ENCODE peak calls at places on chromosomes 13 and 19, in seven cellular contexts. M is IMR-90, L is H9, R is neuronal stem cell, C is mesendoderm, U is H1, E is mesenchymal stem cell. K is an unnamed sample.

GRCh38 chr19:15107056-15108010 is at the start of gene SYDE1:
- DNase-seq in M (peak), R (peak), L (peak), U (peak), C (peak), E (peak), K (peak)

GRCh38 chr13:24615911-24616472 is 64.2 kb upstream of the ATP12A start:
- DNase-seq in E (no peak), M (no peak), U (no peak), R (no peak), C (no peak), L (no peak), K (no peak)

GRCh38 chr13:38308736-38309135 is 40.9 kb upstream of the UFM1 start:
- DNase-seq in U (no peak), M (peak), R (no peak), C (no peak), L (no peak), E (peak), K (peak)

GRCh38 chr13:79724348-79725103 is 243.6 kb downstream of the NDFIP2 start:
- DNase-seq in C (no peak), U (no peak), L (no peak), E (no peak), R (no peak), M (no peak), K (no peak)

GRCh38 chr13:35164324-35164932 is 222.4 kb downstream of the NBEA start:
- DNase-seq in U (no peak), R (peak), E (peak), L (no peak), M (peak), C (peak), K (peak)

GRCh38 chr19:21947775-21948174 is 63.0 kb downstream of the ZNF208 start:
- DNase-seq in C (peak), U (peak), M (no peak), E (no peak), R (peak), L (no peak), K (no peak)

GRCh38 chr13:97574926-97575325 is 141.0 kb downstream of the RAP2A start:
- DNase-seq in U (peak), M (peak), R (no peak), L (peak), C (peak), E (peak), K (peak)

GRCh38 chr13:95296326-95296939 is 4.8 kb downstream of the ABCC4 start:
- DNase-seq in L (peak), E (no peak), U (peak), C (peak), R (no peak), M (no peak), K (peak)

GRCh38 chr19:33772858-33773180 is 23.9 kb upstream of the KCTD15 start:
- DNase-seq in R (no peak), U (no peak), E (no peak), L (no peak), M (no peak), C (no peak), K (no peak)

GRCh38 chr13:36999054-36999927 is at the start of gene ALG5:
- DNase-seq in R (peak), U (peak), E (peak), L (peak), C (peak), M (peak), K (peak)

GRCh38 chr19:1041835-1042685 is 2.2 kb downstream of the ABCA7 start:
- DNase-seq in M (no peak), U (no peak), R (no peak), C (no peak), L (peak), E (no peak), K (peak)

DNA sequence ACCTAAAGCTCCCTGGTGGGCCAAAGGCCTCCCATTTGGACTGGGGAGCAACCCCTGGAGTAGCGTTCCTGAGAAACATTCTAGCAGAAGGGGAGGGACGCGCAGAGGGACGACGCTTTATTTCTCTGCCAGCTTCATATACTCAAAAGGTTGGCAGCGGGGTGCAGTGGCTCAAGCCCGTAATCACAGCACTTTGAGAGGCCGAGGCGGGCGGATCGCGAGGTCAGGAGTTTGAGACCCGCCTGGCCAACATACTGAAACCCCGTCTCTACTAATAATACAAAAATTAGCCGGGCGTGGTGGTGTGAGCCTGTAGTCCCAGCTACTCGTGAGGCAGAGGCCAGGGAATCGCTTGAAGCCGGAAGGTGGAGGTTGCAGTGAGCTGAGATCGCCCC is 16.8 kb downstream of the RB1 start:
- DNase-seq in U (no peak), R (no peak), E (no peak), M (no peak), C (no peak), L (no peak), K (no peak)
- H3K4ac ChIP-seq in U (no peak), R (no peak), E (no peak), M (no peak), C (no peak), L (no peak), K (no peak)

GRCh38 chr19:7288131-7288530 is 6.1 kb downstream of the INSR start:
- DNase-seq in U (no peak), M (no peak), R (no peak), L (no peak), E (no peak), C (no peak), K (peak)

GRCh38 chr19:7292950-7293794 is 1.0 kb downstream of the INSR start:
- DNase-seq in L (peak), E (no peak), C (peak), R (no peak), M (no peak), U (peak), K (peak)

GRCh38 chr19:7292352-7292949 is 1.8 kb downstream of the INSR start:
- DNase-seq in M (no peak), C (no peak), U (no peak), L (peak), R (no peak), E (no peak), K (no peak)

GRCh38 chr19:7287716-7288115 is 6.5 kb downstream of the INSR start:
- DNase-seq in R (no peak), E (peak), L (no peak), U (no peak), C (no peak), M (no peak), K (peak)

DNA sequence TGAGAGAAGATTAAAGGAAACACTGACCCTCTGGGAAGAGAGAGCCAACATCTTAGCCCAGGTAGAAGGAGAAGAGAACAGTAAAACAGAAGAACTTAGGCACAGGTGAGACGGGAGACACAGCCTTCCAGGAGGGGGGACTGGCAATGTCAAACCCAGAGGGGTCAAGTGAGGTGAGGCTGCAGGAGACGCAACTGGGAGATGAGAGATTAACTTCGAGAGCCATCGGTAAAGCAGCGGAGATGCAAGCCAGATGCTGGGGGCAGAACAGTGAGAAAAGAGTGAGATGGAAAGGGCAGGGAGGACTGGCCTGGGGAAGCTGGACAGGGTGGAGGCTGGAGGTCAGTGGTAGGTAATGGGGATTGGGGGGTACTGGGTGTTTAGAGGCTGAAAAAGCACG is 5.2 kb downstream of the INSR start:
- DNase-seq in E (no peak), L (no peak), M (no peak), R (no peak), U (no peak), C (no peak), K (no peak)
- H3K4ac ChIP-seq in E (no peak), L (no peak), M (no peak), R (no peak), U (no peak), C (no peak), K (no peak)

DNA sequence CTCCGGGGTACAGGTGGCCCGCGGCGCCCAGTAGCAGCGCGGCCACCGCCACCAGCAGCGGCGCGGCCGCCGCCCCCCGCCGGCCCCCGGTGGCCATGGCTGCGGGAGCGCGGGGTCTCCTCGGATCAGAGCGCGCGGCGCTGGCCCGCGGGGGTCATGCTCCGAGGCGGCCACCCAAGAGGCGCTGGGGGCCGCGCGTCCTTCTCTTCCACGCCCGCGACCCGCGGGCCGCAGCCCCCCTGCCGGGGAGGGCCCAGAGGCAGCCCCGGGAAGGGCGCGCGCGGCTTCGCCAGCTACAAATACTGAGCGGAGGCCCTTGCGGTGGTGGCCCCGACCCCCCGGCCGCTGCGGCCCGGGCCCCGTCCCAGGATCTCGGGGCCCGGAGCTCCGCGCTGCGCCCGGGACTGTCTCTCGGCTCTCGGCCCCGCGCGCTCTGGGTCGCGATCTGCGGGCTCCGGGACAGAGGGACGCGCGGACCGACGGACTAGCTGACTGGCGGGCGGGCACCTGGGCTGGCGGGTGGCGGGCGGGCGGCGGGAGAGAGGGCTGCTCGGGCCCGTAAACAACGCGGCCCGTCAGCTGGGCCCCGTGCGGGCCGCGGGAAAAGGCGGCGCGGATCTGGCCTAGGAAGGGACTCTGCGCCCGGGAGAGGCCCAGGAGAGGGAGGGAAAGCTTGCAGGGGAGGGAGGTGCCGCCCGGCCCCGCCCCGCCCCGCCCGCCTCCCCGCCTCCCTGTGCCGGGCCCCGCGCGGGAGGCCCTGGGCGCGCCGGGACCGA is at the start of gene INSR:
- DNase-seq in U (peak), R (peak), C (peak), E (peak), M (peak), L (peak), K (peak)
- H3K4ac ChIP-seq in U (no peak), R (no peak), C (no peak), E (no peak), M (peak), L (no peak), K (peak)

GRCh38 chr19:6286676-6287075 is 6.9 kb upstream of the MLLT1 start:
- DNase-seq in E (no peak), R (no peak), U (no peak), C (no peak), M (no peak), L (no peak), K (no peak)
- H3K4ac ChIP-seq in E (no peak), R (no peak), U (no peak), C (no peak), M (no peak), L (no peak), K (no peak)

GRCh38 chr13:39324806-39325311 is 278.1 kb downstream of the LHFPL6 start:
- DNase-seq in U (no peak), R (no peak), C (no peak), L (no peak), E (no peak), M (no peak), K (no peak)

GRCh38 chr13:39322836-39323585 is 280.0 kb downstream of the LHFPL6 start:
- DNase-seq in M (no peak), E (no peak), L (no peak), C (no peak), R (no peak), U (no peak), K (no peak)

GRCh38 chr13:39327080-39327479 is 275.9 kb downstream of the LHFPL6 start:
- DNase-seq in R (peak), C (no peak), E (peak), L (no peak), M (no peak), U (no peak), K (no peak)

GRCh38 chr13:39329182-39329639 is 273.8 kb downstream of the LHFPL6 start:
- DNase-seq in L (peak), C (no peak), U (no peak), E (no peak), R (no peak), M (no peak), K (peak)

GRCh38 chr13:39326471-39326870 is 276.5 kb downstream of the LHFPL6 start:
- DNase-seq in C (no peak), L (no peak), M (no peak), R (no peak), E (peak), U (no peak), K (no peak)
- H3K4ac ChIP-seq in C (no peak), L (no peak), M (no peak), R (no peak), E (no peak), U (no peak), K (no peak)

K was measured in trophoblast cell.